ENCODE peak calls at places on chromosomes 7 and 10, in six cellular contexts. X, H, R, U, V and W are unnamed samples. For H3K27me3, the result is how much of the 10 kb centered on the place peaks cover.

GRCh38 chr10:42985436-42986316 is 91.2 kb upstream of the RET start:
- DNase-seq in X (no peak), H (no peak), R (no peak), U (no peak), V (no peak), W (no peak)

GRCh38 chr10:6396652-6397051 is 183.4 kb downstream of the PRKCQ start:
- DNase-seq in X (no peak), H (no peak), R (no peak), U (peak), V (no peak), W (no peak)

GRCh38 chr10:59558066-59558465 is 151.6 kb downstream of the SLC16A9 start:
- DNase-seq in X (no peak), H (no peak), R (no peak), U (no peak), V (no peak), W (no peak)

GRCh38 chr10:13959443-13960359 is 371.0 kb downstream of the FRMD4A start:
- DNase-seq in X (no peak), H (no peak), R (no peak), U (no peak), V (no peak), W (no peak)

GRCh38 chr10:126969310-126969709 is 64.1 kb downstream of the DOCK1 start:
- DNase-seq in X (no peak), H (peak), R (peak), U (peak), V (peak), W (no peak)

GRCh38 chr10:133309111-133309719 is 501 bp downstream of the ZNF511 start:
- DNase-seq in X (peak), H (peak), R (peak), U (peak), V (peak), W (peak)

GRCh38 chr7:135862586-135863361 is 114.2 kb upstream of the FAM180A start:
- DNase-seq in X (no peak), H (peak), R (no peak), U (no peak), V (no peak), W (no peak)

GRCh38 chr7:43585521-43585920 is 2.6 kb downstream of the STK17A start:
- DNase-seq in X (peak), H (no peak), R (no peak), U (peak), V (no peak), W (no peak)

GRCh38 chr10:80199828-80200227 is 5.5 kb downstream of the ANXA11 start:
- DNase-seq in X (no peak), H (peak), R (peak), U (peak), V (no peak), W (no peak)

GRCh38 chr7:51314041-51314440 is 2.6 kb downstream of the COBL start:
- DNase-seq in X (no peak), H (no peak), R (no peak), U (no peak), V (no peak), W (no peak)
- H3K27me3 ChIP-seq in X (under half), H (under half), R (under half), U (half or more), V (under half), W (under half)

GRCh38 chr7:55024776-55025175 is 6.0 kb downstream of the EGFR start:
- DNase-seq in X (no peak), H (no peak), R (peak), U (peak), V (no peak), W (no peak)

GRCh38 chr7:55021951-55022617 is 3.3 kb downstream of the EGFR start:
- DNase-seq in X (no peak), H (peak), R (peak), U (peak), V (no peak), W (no peak)

GRCh38 chr7:55021053-55021452 is 2.2 kb downstream of the EGFR start:
- DNase-seq in X (no peak), H (no peak), R (no peak), U (peak), V (no peak), W (no peak)

GRCh38 chr7:55020481-55020871 is 1.7 kb downstream of the EGFR start:
- DNase-seq in X (no peak), H (peak), R (peak), U (peak), V (no peak), W (peak)

GRCh38 chr7:55022618-55022985 is 3.8 kb downstream of the EGFR start:
- DNase-seq in X (no peak), H (no peak), R (no peak), U (peak), V (no peak), W (no peak)
- H3K4me3 ChIP-seq in X (no peak), H (no peak), R (no peak), U (peak), V (no peak), W (no peak)

GRCh38 chr10:86362129-86362527 is 4.5 kb downstream of the GRID1 start:
- DNase-seq in X (no peak), H (no peak), R (no peak), U (no peak), V (no peak), W (no peak)
- H3K27me3 ChIP-seq in X (under half), H (under half), R (under half), U (under half), V (under half), W (under half)

DNA sequence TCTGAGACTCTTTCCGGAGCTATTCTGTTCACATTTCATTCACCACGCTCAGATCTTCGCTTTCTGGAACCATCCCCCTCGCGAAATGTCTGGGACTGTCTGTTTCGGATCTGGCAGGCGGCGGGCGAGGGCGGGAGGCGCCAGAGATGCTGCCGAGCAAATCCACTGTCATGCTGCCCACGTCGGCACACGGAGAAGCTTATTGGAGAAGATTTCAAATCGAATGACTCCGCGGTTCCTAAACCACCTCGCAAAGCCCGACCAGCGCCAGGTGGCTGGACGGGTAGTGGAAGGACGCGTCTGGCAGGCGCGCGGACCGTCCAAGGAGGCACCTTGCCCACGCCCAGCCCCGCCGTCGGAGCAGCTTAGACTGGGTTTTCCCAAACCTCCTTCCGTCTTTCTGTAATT is 1.6 kb upstream of the OSBPL3 start:
- DNase-seq in X (peak), H (peak), R (peak), U (peak), V (no peak), W (peak)
- H3K4me3 ChIP-seq in X (peak), H (peak), R (peak), U (peak), V (peak), W (peak)

GRCh38 chr7:21566094-21566493 is 23.3 kb downstream of the DNAH11 start:
- DNase-seq in X (no peak), H (no peak), R (no peak), U (no peak), V (no peak), W (no peak)
- H3K27me3 ChIP-seq in X (under half), H (under half), R (under half), U (under half), V (under half), W (under half)

DNA sequence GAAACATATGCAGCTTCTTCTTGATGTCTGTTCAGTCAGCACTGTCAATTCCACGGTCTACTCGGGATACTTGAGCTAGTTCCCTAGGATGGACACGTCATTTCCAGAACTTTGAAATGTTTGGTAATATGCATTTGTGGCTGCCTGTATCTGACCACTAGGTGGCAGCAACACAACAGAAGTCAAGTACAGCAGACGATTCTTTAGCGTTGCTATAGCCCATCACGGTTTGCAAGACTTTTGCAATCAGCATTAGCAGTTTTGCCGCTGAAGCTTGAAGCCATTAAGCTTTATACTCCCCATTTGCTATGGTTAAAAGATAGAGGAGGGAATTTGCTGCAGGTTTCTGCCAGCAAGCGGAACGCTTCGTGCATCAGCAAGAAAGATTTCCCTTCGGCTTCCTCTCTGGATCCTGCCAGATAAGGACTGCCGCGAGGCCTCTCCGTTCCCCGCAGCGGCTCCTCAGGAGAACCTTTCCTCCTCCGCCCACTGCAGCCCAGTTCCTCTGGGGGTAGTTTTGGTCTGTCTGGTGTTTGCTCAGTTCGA is 63.5 kb downstream of the ABCC2 start:
- DNase-seq in X (peak), H (peak), R (peak), U (peak), V (peak), W (peak)
- H3K4me3 ChIP-seq in X (no peak), H (no peak), R (peak), U (peak), V (no peak), W (no peak)

GRCh38 chr10:123860856-123861255 is 30.8 kb downstream of the CPXM2 start:
- DNase-seq in X (no peak), H (no peak), R (no peak), U (no peak), V (no peak), W (no peak)

GRCh38 chr10:123863721-123864432 is 27.7 kb downstream of the CPXM2 start:
- DNase-seq in X (no peak), H (no peak), R (no peak), U (no peak), V (no peak), W (no peak)

GRCh38 chr10:123863189-123863580 is 28.4 kb downstream of the CPXM2 start:
- DNase-seq in X (no peak), H (no peak), R (no peak), U (no peak), V (no peak), W (no peak)

GRCh38 chr10:123864923-123865322 is 26.7 kb downstream of the CPXM2 start:
- DNase-seq in X (no peak), H (no peak), R (no peak), U (no peak), V (no peak), W (no peak)

DNA sequence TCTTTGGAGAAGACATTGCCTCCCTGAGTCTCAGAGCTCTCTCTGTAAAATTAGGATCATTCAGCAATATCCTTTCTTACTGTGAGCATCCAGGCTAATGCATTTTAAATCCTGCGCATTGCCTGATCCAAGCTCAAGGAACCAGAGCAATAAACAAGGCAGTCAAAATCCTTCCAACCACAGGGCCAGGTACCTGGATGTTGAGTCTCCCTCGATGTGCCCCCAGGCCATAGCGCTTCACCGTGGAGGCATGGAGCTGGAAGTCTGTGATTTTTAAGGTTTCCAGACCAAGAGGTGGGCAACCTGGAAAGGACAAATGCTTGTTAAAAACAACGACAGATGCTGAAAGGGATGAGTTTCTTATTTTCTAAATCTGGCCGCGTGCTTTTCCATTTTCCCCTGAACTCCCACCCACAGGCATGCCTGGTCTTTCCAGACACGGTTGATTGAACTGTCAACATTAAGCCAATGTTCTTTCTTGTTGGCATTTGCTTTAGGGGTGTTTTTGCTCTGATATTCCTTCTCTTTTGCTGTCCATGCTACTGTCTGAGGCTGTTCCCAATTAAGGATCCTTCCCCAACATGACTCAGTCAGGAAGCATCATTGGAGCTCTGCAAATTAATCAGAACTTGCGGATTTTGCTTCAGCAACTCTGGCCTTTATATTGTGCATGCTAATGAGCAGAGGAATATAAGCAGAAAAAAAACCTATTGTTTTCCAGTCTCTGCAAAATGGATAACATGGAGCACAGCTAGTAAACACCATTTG is 29.0 kb downstream of the CPXM2 start:
- DNase-seq in X (no peak), H (no peak), R (no peak), U (peak), V (no peak), W (no peak)
- H3K27me3 ChIP-seq in X (under half), H (under half), R (under half), U (under half), V (under half), W (under half)

GRCh38 chr7:148915211-148915610 is 31.1 kb upstream of the EZH2 start:
- DNase-seq in X (no peak), H (no peak), R (no peak), U (no peak), V (no peak), W (no peak)

GRCh38 chr7:148914208-148914777 is 30.2 kb upstream of the EZH2 start:
- DNase-seq in X (no peak), H (no peak), R (peak), U (peak), V (peak), W (peak)

GRCh38 chr7:148911626-148912025 is 27.5 kb upstream of the EZH2 start:
- DNase-seq in X (no peak), H (no peak), R (no peak), U (no peak), V (peak), W (no peak)

GRCh38 chr7:148912151-148912550 is 28.1 kb upstream of the EZH2 start:
- DNase-seq in X (no peak), H (no peak), R (no peak), U (no peak), V (no peak), W (no peak)

GRCh38 chr7:148912758-148913541 is 28.9 kb upstream of the EZH2 start:
- DNase-seq in X (peak), H (no peak), R (no peak), U (no peak), V (peak), W (no peak)
- H3K4me3 ChIP-seq in X (peak), H (no peak), R (no peak), U (no peak), V (no peak), W (no peak)

GRCh38 chr10:99522078-99522479 is 10.7 kb upstream of the NKX2-3 start:
- DNase-seq in X (no peak), H (no peak), R (no peak), U (no peak), V (no peak), W (no peak)
- H3K27me3 ChIP-seq in X (under half), H (half or more), R (half or more), U (half or more), V (under half), W (under half)